ENCODE peak calls at places on chromosomes 2 and 18, in six cellular contexts. F is foreskin fibroblast, Y is BE2C, A is heart left ventricle, P is lower leg skin, R is astrocyte. E is an unnamed sample.

GRCh38 chr18:53004798-53005197 is 664.8 kb downstream of the DCC start:
- DNase-seq in A (no peak), R (no peak), Y (no peak), F (no peak), P (no peak), E (no peak)

GRCh38 chr2:219408101-219409030 is 9.8 kb upstream of the DES start:
- DNase-seq in R (no peak), A (no peak), P (no peak), Y (no peak), F (peak; percentile 38), E (no peak)

GRCh38 chr2:25814681-25815080 is 63.6 kb downstream of the ASXL2 start:
- DNase-seq in F (peak; percentile 44), Y (no peak), R (peak; percentile 26), P (no peak), A (no peak), E (no peak)

GRCh38 chr18:23977709-23978483 is 36.7 kb upstream of the TTC39C start:
- DNase-seq in Y (no peak), F (no peak), A (no peak), P (no peak), R (peak; percentile 50), E (no peak)

GRCh38 chr2:1653956-1654695 is 90.2 kb downstream of the PXDN start:
- DNase-seq in R (peak; percentile 93), P (no peak), Y (no peak), A (no peak), F (peak; percentile 73), E (peak; percentile 47)

GRCh38 chr2:234975611-234976010 is 23.8 kb downstream of the SH3BP4 start:
- DNase-seq in P (no peak), R (no peak), F (no peak), A (no peak), Y (no peak), E (no peak)

GRCh38 chr2:238489431-238489830 is 62.7 kb downstream of the ASB1 start:
- DNase-seq in Y (no peak), F (no peak), R (no peak), A (no peak), P (no peak), E (no peak)

GRCh38 chr2:147679664-147680502 is 164.9 kb upstream of the ACVR2A start:
- DNase-seq in Y (no peak), A (no peak), F (no peak), P (no peak), R (no peak), E (no peak)

GRCh38 chr2:199160081-199160480 is 297.7 kb downstream of the SATB2 start:
- DNase-seq in A (no peak), F (peak; percentile 15), P (no peak), Y (no peak), R (peak; percentile 52), E (no peak)

GRCh38 chr2:226079186-226079585 is 679.7 kb downstream of the NYAP2 start:
- DNase-seq in F (no peak), P (no peak), R (peak; percentile 74), Y (no peak), A (no peak), E (no peak)

GRCh38 chr2:54995553-54995952 is 54.7 kb downstream of the RTN4 start:
- DNase-seq in F (no peak), A (no peak), Y (no peak), P (no peak), R (no peak), E (no peak)

GRCh38 chr2:6177796-6178195 is 485.6 kb downstream of the SOX11 start:
- DNase-seq in P (no peak), A (no peak), F (no peak), R (no peak), Y (no peak), E (no peak)

GRCh38 chr2:234989183-234989701 is 37.4 kb downstream of the SH3BP4 start:
- DNase-seq in Y (no peak), P (peak; percentile 95), A (peak; percentile 84), F (no peak), R (peak; percentile 70), E (peak; percentile 100)

GRCh38 chr2:53018830-53019425 is 748.7 kb upstream of the CHAC2 start:
- DNase-seq in R (no peak), Y (no peak), P (no peak), A (no peak), F (peak; percentile 10), E (peak; percentile 20)

GRCh38 chr18:33606621-33607020 is 28.6 kb downstream of the ASXL3 start:
- DNase-seq in R (no peak), F (no peak), Y (no peak), A (no peak), P (no peak), E (peak; percentile 6)

GRCh38 chr2:142234701-142235100 is 103.9 kb upstream of the LRP1B start:
- DNase-seq in A (no peak), F (no peak), R (no peak), P (no peak), Y (no peak), E (no peak)

GRCh38 chr2:26048791-26049190 is 14.9 kb downstream of the RAB10 start:
- DNase-seq in Y (no peak), A (no peak), R (no peak), F (no peak), P (no peak), E (no peak)

DNA sequence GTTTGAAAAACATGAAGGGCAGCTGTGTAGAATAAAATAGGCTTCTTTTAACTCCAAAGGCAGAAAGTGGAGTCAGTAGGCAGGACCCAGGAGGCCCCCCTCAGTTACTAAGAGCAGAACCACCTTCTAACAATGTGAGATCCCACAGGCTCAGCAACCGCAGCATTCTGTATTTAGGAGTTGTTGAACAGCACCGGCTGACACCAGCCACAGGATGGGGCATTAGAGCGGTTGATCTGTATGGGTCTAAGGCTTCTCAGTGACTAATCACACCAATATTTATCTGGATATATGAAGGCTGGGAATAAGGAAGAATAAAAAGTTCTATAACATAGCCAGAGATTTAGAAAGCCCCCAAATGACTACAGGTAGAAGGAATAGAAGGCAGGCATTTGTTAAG is 51.7 kb downstream of the MYO5B start:
- DNase-seq in A (no peak), Y (no peak), P (no peak), R (peak; percentile 18), F (no peak), E (peak; percentile 9)
- TF ChIP-seq CTCF in A (no peak), Y (no peak), P (no peak), R (no peak), F (no peak), E (no peak)

GRCh38 chr2:70646429-70646828 is 92.8 kb upstream of the TGFA start:
- DNase-seq in F (no peak), P (no peak), Y (no peak), A (no peak), R (no peak), E (no peak)

GRCh38 chr2:70647873-70648481 is 94.4 kb upstream of the TGFA start:
- DNase-seq in A (peak; percentile 47), P (no peak), Y (peak; percentile 63), F (peak; percentile 72), R (peak; percentile 12), E (peak; percentile 67)

GRCh38 chr2:70643715-70644114 is 90.1 kb upstream of the TGFA start:
- DNase-seq in F (no peak), R (no peak), P (no peak), A (no peak), Y (no peak), E (peak; percentile 67)

GRCh38 chr2:70641263-70641784 is 87.7 kb upstream of the TGFA start:
- DNase-seq in F (no peak), R (peak; percentile 24), P (no peak), Y (no peak), A (no peak), E (no peak)

GRCh38 chr2:70645733-70646420 is 92.3 kb upstream of the TGFA start:
- DNase-seq in A (no peak), R (no peak), F (peak; percentile 10), P (no peak), Y (no peak), E (peak; percentile 30)
- TF ChIP-seq CTCF in A (peak; percentile 13), R (peak; percentile 23), F (no peak), P (no peak), Y (peak; percentile 33), E (peak; percentile 9)

GRCh38 chr18:77068890-77069312 is 63.7 kb downstream of the MBP start:
- DNase-seq in F (peak; percentile 25), P (peak; percentile 87), A (no peak), Y (no peak), R (no peak), E (no peak)
- TF ChIP-seq CTCF in F (no peak), P (no peak), A (no peak), Y (no peak), R (no peak), E (no peak)

DNA sequence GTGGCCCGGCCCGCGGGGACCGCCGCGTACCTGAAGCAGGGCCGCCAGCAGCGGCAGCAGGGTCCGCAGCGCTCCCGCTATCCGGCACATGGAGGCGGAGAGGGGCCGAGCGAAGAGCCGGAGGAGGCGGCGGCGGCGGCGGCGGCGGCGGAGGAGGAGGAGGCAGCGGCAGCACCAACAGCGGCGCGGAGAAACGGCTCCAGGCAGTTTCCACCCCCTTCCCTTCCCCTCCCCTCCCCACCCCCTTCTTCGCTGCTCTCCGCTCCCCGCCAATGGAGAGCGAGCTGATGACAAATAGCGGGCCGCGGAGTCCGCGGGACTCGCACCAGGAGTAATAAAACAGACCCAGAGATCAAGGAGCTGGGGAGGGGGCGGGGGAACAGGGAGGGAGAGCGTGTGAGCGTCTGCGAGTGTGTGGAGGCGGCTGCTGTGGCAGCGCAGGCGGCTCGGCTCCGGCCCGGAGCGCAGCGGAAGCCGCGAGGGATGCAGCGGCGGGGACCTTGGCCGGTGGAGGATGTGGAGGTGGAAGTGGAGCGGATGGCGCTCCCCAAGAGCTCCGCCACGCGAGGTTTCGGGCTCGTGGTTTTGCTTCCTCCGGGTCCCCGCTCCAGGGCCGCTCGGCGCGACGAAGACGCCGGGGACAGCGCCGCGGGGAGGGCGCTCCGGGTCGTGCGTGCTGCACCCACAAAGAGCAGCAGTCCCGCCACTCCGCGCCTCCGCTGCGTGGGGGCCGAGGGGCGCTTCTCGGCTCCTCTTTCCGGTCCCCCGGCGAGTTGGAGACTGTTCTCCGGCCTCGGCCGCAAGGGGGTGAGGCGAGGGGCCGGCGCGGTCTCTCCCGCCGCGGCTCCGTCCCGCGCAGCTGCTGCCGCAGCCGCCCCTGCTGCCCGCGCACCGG is at the start of gene CDH2:
- DNase-seq in P (no peak), Y (peak; percentile 87), F (peak; percentile 81), A (peak; percentile 72), R (peak; percentile 88), E (peak; percentile 74)
- TF ChIP-seq CTCF in P (no peak), Y (no peak), F (peak; percentile 6), A (peak; percentile 35), R (no peak), E (no peak)

GRCh38 chr2:129709956-129710598 is 269.4 kb upstream of the RAB6C start:
- DNase-seq in P (no peak), F (no peak), A (no peak), R (no peak), Y (no peak), E (no peak)

GRCh38 chr2:129709030-129709955 is 270.2 kb upstream of the RAB6C start:
- DNase-seq in R (no peak), P (peak; percentile 76), A (no peak), Y (no peak), F (no peak), E (no peak)

GRCh38 chr2:129710670-129711495 is 268.6 kb upstream of the RAB6C start:
- DNase-seq in P (peak; percentile 80), F (no peak), R (no peak), Y (no peak), A (no peak), E (no peak)

GRCh38 chr2:129707800-129708199 is 271.7 kb upstream of the RAB6C start:
- DNase-seq in A (no peak), F (no peak), R (no peak), Y (no peak), P (no peak), E (no peak)

GRCh38 chr2:129708221-129708967 is 271.1 kb upstream of the RAB6C start:
- DNase-seq in P (no peak), Y (no peak), R (no peak), F (no peak), A (no peak), E (no peak)
- TF ChIP-seq CTCF in P (no peak), Y (no peak), R (no peak), F (no peak), A (no peak), E (no peak)

GRCh38 chr2:194819367-194819766 is 837.7 kb upstream of the SLC39A10 start:
- DNase-seq in A (no peak), R (no peak), P (no peak), Y (no peak), F (no peak), E (peak; percentile 50)
- TF ChIP-seq CTCF in A (no peak), R (no peak), P (no peak), Y (no peak), F (no peak), E (peak; percentile 20)